ENCODE peak calls at places on chromosomes 6 and 20, in eight cellular contexts. L, T, H, Y, W, I, B and K are unnamed samples.

GRCh38 chr20:47360207-47360488 is 3.6 kb upstream of the ZMYND8 start:
- DNase-seq in H (no peak), T (peak; percentile 84), L (no peak), I (peak; percentile 88), W (no peak), Y (no peak), B (no peak), K (no peak)

GRCh38 chr6:1607557-1608221 is 2.0 kb upstream of the FOXC1 start:
- DNase-seq in H (peak; percentile 95), L (no peak), I (no peak), Y (no peak), B (no peak), W (no peak), T (no peak), K (no peak)

GRCh38 chr20:20219016-20219415 is 148.9 kb upstream of the INSM1 start:
- DNase-seq in Y (no peak), B (no peak), H (no peak), T (no peak), W (no peak), I (no peak), L (no peak), K (no peak)

GRCh38 chr20:18754030-18754659 is 59.4 kb upstream of the SCP2D1 start:
- DNase-seq in I (no peak), W (no peak), T (no peak), L (no peak), H (no peak), Y (no peak), B (no peak), K (no peak)

GRCh38 chr6:21885532-21886089 is 292.1 kb downstream of the SOX4 start:
- DNase-seq in H (no peak), W (no peak), I (peak; percentile 20), Y (peak; percentile 74), L (peak; percentile 67), B (no peak), T (peak; percentile 88), K (peak; percentile 57)

GRCh38 chr6:21026576-21027273 is 492.5 kb downstream of the CDKAL1 start:
- DNase-seq in I (no peak), H (no peak), L (no peak), T (no peak), B (no peak), W (no peak), Y (peak; percentile 60), K (no peak)

GRCh38 chr6:159134701-159135364 is 34.4 kb upstream of the FNDC1 start:
- DNase-seq in L (peak; percentile 45), W (no peak), T (peak; percentile 53), Y (peak; percentile 53), H (peak; percentile 94), B (peak; percentile 38), I (peak; percentile 77), K (peak; percentile 23)

GRCh38 chr6:45200510-45200909 is 127.6 kb upstream of the RUNX2 start:
- DNase-seq in I (no peak), B (no peak), T (no peak), Y (no peak), H (no peak), L (no peak), W (no peak), K (no peak)

GRCh38 chr20:3846740-3847418 is at the start of gene MAVS:
- DNase-seq in B (peak; percentile 86), H (peak; percentile 96), W (peak; percentile 96), I (peak; percentile 90), Y (peak; percentile 39), L (peak; percentile 93), T (peak; percentile 63), K (no peak)

GRCh38 chr6:10322991-10323390 is 91.9 kb downstream of the TFAP2A start:
- DNase-seq in Y (no peak), H (no peak), L (no peak), I (no peak), B (no peak), T (no peak), W (no peak), K (no peak)

GRCh38 chr6:31163922-31164321 is 5.5 kb downstream of the TCF19 start:
- DNase-seq in H (no peak), I (peak; percentile 87), L (no peak), T (peak; percentile 42), W (no peak), B (peak; percentile 25), Y (no peak), K (no peak)

DNA sequence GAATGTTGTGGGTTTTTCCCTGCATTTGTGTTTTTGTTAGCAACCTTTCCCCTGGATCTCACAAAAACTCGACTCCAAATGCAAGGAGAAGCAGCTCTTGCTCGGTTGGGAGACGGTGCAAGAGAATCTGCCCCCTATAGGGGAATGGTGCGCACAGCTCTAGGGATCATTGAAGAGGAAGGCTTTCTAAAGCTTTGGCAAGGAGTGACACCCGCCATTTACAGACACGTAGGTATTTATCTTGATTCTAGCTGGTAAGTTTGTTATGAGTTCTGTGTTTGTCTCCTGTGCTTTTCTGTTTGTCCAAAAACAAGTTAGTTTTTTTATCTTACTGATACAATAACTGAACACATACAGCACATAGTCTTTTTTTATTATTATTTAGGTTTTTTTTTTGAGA is 3.0 kb downstream of the SLC25A27 start:
- DNase-seq in L (no peak), B (no peak), H (peak; percentile 91), I (no peak), W (no peak), Y (no peak), T (no peak), K (no peak)
- TF ChIP-seq CTCF in L (peak; percentile 39), B (no peak), H (peak; percentile 89), I (no peak), W (no peak), Y (peak; percentile 72), T (peak; percentile 42), K (peak; percentile 45)

DNA sequence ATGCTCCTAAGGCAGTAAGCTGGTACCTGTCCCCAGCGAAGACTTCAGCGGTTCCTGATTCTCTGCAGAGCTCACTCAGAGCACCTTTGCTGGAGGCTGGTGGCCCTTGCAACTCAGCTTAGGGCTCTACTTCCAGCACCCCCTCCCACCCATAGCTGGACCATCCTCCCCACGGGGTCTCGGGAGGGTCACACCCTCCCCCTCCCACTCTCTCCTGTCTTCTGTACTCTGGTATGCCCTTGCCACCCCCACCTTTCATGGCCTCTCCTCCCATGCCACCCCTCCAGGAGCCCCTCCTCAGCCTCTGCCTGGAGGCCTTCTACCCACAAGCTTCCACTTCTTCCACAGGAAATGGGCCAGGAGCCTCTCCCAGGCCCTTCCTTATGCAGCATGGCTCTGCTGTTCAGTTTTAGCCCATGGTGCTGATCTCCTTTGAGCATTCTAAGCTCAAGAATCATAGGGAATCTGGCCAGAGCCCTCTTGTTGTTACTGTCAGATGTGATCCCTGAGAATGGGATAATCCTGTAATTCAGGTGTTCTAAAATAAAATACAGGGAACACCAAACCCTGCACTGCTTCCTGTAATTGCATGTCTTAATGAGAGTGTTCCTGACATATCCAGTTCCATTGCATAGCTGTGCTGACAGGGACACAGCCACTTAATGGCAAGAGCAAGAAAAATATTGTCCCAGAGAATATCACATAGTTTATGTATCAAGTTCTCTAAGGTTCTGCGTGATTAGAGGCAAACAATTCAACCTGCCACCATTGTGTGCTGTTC is 142.1 kb downstream of the SYNDIG1 start:
- DNase-seq in B (no peak), W (no peak), Y (no peak), T (no peak), L (no peak), I (no peak), H (no peak), K (no peak)
- H3K4me3 ChIP-seq in B (no peak overlapping the region), W (no peak overlapping the region), Y (no peak overlapping the region), T (no peak overlapping the region), L (no peak overlapping the region), I (no peak overlapping the region), H (no peak overlapping the region), K (no peak overlapping the region)

GRCh38 chr6:26422329-26422728 is 18.0 kb upstream of the BTN3A3 start:
- DNase-seq in I (no peak), Y (no peak), W (no peak), B (no peak), L (no peak), T (no peak), H (no peak), K (no peak)

GRCh38 chr6:26415791-26416190 is 13.7 kb downstream of the BTN3A1 start:
- DNase-seq in T (peak; percentile 42), B (no peak), L (no peak), Y (no peak), I (no peak), W (no peak), H (no peak), K (no peak)

GRCh38 chr6:26421259-26422144 is 18.8 kb upstream of the BTN3A3 start:
- DNase-seq in B (peak; percentile 38), T (peak; percentile 92), Y (peak; percentile 94), I (peak; percentile 84), W (peak; percentile 59), L (peak; percentile 66), H (peak; percentile 91), K (peak; percentile 85)

GRCh38 chr6:26416288-26416687 is 14.2 kb downstream of the BTN3A1 start:
- DNase-seq in I (no peak), Y (no peak), B (no peak), T (no peak), W (no peak), H (no peak), L (no peak), K (no peak)

DNA sequence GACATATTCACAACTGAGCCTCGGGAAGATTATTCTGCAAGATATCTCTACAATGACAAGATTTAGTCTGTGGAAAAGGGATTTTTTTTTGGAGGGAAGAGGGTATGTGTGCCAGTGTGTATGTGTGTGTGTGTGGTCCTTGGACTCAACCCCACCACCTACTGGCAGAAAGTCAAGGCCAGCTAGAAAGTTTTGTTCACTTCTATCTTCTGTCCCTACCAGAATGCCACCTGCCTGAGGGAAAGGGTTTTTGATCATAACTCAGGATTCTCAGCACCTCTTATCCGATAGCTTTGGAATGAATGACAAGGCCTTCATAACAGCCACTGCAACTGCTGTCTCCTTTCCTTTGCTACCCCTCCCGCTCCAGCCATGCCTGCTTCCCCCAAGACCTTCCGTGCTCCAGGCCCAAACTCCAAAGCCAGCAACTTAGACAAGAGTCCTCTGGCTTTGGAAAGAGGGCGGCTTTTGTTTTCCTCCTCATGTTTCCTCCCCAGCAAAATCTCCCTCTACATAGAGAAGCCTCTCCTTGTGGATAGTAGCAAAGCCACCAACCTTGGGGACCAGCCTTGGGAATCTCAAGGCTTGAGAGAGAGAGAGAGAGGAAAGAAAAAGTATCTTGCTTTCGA is 18.6 kb downstream of the BTN3A1 start:
- DNase-seq in B (peak; percentile 35), L (no peak), I (peak; percentile 26), H (peak; percentile 74), W (no peak), Y (peak; percentile 31), T (peak; percentile 46), K (no peak)
- TF ChIP-seq CTCF in B (peak; percentile 31), L (peak; percentile 50), I (no peak), H (peak; percentile 79), W (no peak), Y (peak; percentile 73), T (peak; percentile 41), K (peak; percentile 36)

GRCh38 chr6:32222333-32223230 is 1.3 kb downstream of the NOTCH4 start:
- DNase-seq in L (no peak), I (no peak), B (no peak), H (no peak), Y (no peak), T (no peak), W (peak; percentile 54), K (no peak)

GRCh38 chr6:32224696-32225095 is 829 bp upstream of the NOTCH4 start:
- DNase-seq in T (no peak), L (no peak), I (no peak), W (no peak), Y (no peak), B (no peak), H (no peak), K (no peak)

GRCh38 chr6:32226434-32226833 is 2.6 kb upstream of the NOTCH4 start:
- DNase-seq in I (no peak), T (no peak), H (no peak), W (no peak), L (no peak), Y (no peak), B (no peak), K (no peak)

GRCh38 chr6:32220021-32220420 is 3.8 kb downstream of the NOTCH4 start:
- DNase-seq in W (no peak), H (no peak), I (no peak), B (no peak), L (no peak), T (no peak), Y (no peak), K (no peak)

GRCh38 chr6:32223258-32224235 is at the start of gene NOTCH4:
- DNase-seq in W (no peak), L (peak; percentile 67), H (no peak), Y (no peak), T (no peak), I (no peak), B (no peak), K (no peak)
- H3K4me3 ChIP-seq in W (no peak within 1 kb of the TSS), L (peak within 1 kb of the TSS; percentile 66), H (no peak within 1 kb of the TSS), Y (no peak within 1 kb of the TSS), T (no peak within 1 kb of the TSS), I (no peak within 1 kb of the TSS), B (no peak within 1 kb of the TSS), K (no peak within 1 kb of the TSS)